ENCODE peak calls at places on chromosomes 12 and 14, in five cellular contexts. G, N, B, M and C are unnamed samples.

GRCh38 chr12:91890742-91891141 is 254.9 kb downstream of the BTG1 start:
- DNase-seq in G (no peak), N (no peak), B (no peak), M (peak), C (no peak)

GRCh38 chr12:9340422-9341259 is 132.4 kb upstream of the PZP start:
- DNase-seq in G (no peak), N (no peak), B (no peak), M (peak), C (no peak)

GRCh38 chr12:12803186-12803585 is 10.0 kb upstream of the DDX47 start:
- DNase-seq in G (no peak), N (peak), B (no peak), M (peak), C (peak)

GRCh38 chr14:97408937-97409860 is 612.0 kb downstream of the VRK1 start:
- DNase-seq in G (no peak), N (no peak), B (no peak), M (no peak), C (no peak)

GRCh38 chr14:70601162-70601561 is 707 bp upstream of the MED6 start:
- DNase-seq in G (no peak), N (no peak), B (no peak), M (peak), C (no peak)

GRCh38 chr14:100340454-100340813 is 17.3 kb downstream of the SLC25A47 start:
- DNase-seq in G (no peak), N (peak), B (no peak), M (no peak), C (no peak)

GRCh38 chr12:4118017-4118510 is 155.5 kb upstream of the CCND2 start:
- DNase-seq in G (no peak), N (peak), B (no peak), M (peak), C (no peak)

GRCh38 chr14:68147331-68147730 is 327.8 kb downstream of the RAD51B start:
- DNase-seq in G (no peak), N (no peak), B (no peak), M (peak), C (no peak)

GRCh38 chr14:99706121-99706900 is 22.2 kb downstream of the CYP46A1 start:
- DNase-seq in G (no peak), N (no peak), B (no peak), M (no peak), C (no peak)

GRCh38 chr12:47808574-47809380 is 10.9 kb downstream of the HDAC7 start:
- DNase-seq in G (no peak), N (no peak), B (no peak), M (no peak), C (no peak)

GRCh38 chr12:27095346-27095745 is 13.0 kb upstream of the C12orf71 start:
- DNase-seq in G (no peak), N (no peak), B (no peak), M (no peak), C (no peak)

GRCh38 chr14:65333926-65334687 is 78.4 kb upstream of the FUT8 start:
- DNase-seq in G (no peak), N (no peak), B (no peak), M (peak), C (no peak)

GRCh38 chr12:75503459-75503858 is 8.0 kb downstream of the KRR1 start:
- DNase-seq in G (no peak), N (no peak), B (no peak), M (no peak), C (no peak)

GRCh38 chr12:99334737-99335136 is 312.8 kb upstream of the GARIN6 start:
- DNase-seq in G (no peak), N (no peak), B (no peak), M (no peak), C (no peak)

GRCh38 chr12:99332936-99333591 is 314.5 kb upstream of the GARIN6 start:
- DNase-seq in G (no peak), N (no peak), B (no peak), M (no peak), C (no peak)
- H3K27ac ChIP-seq in G (no peak), N (no peak), B (no peak), M (no peak), C (no peak)

DNA sequence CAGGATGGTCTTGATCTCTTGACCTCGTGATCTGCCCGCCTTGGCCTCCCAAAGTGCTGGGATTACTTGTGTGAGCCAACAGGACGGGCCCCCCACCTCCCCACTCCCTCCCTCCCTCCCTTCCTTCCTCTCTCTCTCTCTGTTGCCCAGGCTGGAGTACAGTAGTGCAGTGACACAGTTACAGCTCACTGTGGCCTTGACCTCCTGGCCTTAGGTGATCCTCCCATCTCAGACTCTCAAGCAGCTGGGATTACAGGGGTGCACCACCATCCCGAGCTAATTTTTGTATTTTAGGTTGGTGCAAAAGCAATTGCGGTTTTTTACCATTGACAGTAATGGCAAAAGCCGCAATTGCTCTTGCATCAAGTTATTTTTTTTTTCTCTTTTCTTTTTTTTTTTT is 19.2 kb upstream of the ANAPC5 start:
- DNase-seq in G (no peak), N (no peak), B (no peak), M (no peak), C (no peak)
- TF ChIP-seq CTCF in G (no peak), N (no peak), B (no peak), M (no peak), C (no peak)

GRCh38 chr12:62859203-62859799 is 75.6 kb downstream of the PPM1H start:
- DNase-seq in G (no peak), N (no peak), B (no peak), M (no peak), C (no peak)
- H3K27ac ChIP-seq in G (no peak), N (peak), B (no peak), M (no peak), C (peak)

GRCh38 chr14:64234877-64235651 is 59.1 kb downstream of the ESR2 start:
- DNase-seq in G (no peak), N (no peak), B (no peak), M (peak), C (no peak)

GRCh38 chr14:64233791-64234190 is 60.4 kb downstream of the ESR2 start:
- DNase-seq in G (no peak), N (no peak), B (no peak), M (no peak), C (no peak)

GRCh38 chr14:64232944-64233343 is 61.2 kb downstream of the ESR2 start:
- DNase-seq in G (no peak), N (no peak), B (no peak), M (no peak), C (no peak)

GRCh38 chr14:64235652-64236640 is 58.2 kb downstream of the ESR2 start:
- DNase-seq in G (no peak), N (no peak), B (no peak), M (no peak), C (no peak)

GRCh38 chr14:64238049-64238448 is 56.1 kb downstream of the ESR2 start:
- DNase-seq in G (no peak), N (no peak), B (no peak), M (no peak), C (no peak)
- TF ChIP-seq CTCF in G (no peak), N (no peak), B (no peak), M (no peak), C (no peak)

DNA sequence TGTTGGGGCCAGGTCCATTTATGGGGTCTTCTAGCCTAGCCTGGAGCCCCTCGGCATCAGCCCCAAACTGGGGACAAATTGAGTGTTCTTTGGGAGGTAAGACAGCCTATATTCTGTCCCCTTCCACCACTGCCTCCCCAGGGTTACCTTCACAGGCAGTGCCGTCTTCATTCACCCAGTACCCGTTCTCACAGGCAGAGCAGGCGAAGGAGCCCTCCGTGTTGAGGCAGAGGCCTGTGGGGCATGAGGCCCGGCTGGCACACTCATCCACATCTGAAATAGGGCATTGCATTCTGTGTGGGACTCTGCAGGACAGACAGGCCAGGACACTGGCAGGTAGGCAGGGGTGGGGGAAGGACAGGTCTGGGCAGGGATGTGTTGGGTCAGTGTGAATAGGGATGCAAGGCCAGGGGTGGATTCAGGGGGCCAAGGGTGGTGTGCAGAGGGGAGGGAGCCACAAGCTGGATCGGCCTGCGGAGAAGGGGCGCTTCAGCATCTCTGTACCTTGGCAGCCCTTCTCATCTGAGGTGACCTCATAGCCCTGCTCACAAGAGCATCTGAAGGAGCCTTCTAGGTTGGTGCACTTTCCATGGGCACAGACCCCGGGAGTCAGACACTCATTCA is 16.1 kb downstream of the ISCA2 start:
- DNase-seq in G (peak), N (no peak), B (no peak), M (no peak), C (no peak)
- H3K27ac ChIP-seq in G (no peak), N (no peak), B (no peak), M (peak), C (no peak)

DNA sequence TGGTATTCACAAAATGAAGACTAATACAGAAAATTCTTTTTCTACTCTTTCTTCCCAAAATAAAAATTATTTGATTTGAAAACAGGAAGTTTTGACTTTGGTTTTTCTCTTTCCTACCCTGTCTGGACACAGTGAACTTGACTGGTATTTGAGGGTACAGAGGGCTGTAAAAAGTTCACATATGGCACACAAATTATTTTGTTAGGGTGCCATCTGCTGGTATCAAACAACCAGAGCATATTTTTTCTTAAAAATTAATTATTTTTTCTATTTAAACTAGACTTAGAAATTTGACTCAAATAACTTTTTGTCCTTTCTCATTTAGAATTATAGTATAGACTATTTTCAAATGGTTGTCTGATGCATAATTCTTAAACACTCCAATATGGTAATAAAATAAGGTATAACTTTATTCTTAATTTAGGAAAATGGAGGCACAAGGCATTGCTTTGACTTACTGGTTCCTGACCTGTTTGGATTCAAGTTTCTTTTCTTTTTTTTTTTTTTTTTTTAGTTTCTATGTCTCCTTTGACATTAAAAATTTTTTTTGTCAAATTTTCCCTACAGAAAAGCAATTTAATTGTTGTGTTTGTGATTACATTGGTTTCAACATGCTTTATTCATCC is 390.6 kb downstream of the PRKD1 start:
- DNase-seq in G (no peak), N (no peak), B (no peak), M (peak), C (no peak)
- TF ChIP-seq CTCF in G (peak), N (peak), B (no peak), M (peak), C (peak)

GRCh38 chr12:28937196-28937595 is 211.9 kb upstream of the FAR2 start:
- DNase-seq in G (no peak), N (no peak), B (no peak), M (peak), C (no peak)
- H3K27ac ChIP-seq in G (no peak), N (no peak), B (no peak), M (no peak), C (no peak)

GRCh38 chr12:121857322-121858246 is 1.1 kb downstream of the HPD start:
- DNase-seq in G (peak), N (no peak), B (no peak), M (peak), C (no peak)

GRCh38 chr12:121858662-121859572 is at the start of gene HPD:
- DNase-seq in G (peak), N (peak), B (no peak), M (peak), C (peak)

GRCh38 chr12:121860257-121860656 is 1.6 kb upstream of the HPD start:
- DNase-seq in G (peak), N (no peak), B (no peak), M (no peak), C (peak)

GRCh38 chr12:121861549-121862254 is 3.0 kb upstream of the HPD start:
- DNase-seq in G (no peak), N (no peak), B (no peak), M (peak), C (no peak)

DNA sequence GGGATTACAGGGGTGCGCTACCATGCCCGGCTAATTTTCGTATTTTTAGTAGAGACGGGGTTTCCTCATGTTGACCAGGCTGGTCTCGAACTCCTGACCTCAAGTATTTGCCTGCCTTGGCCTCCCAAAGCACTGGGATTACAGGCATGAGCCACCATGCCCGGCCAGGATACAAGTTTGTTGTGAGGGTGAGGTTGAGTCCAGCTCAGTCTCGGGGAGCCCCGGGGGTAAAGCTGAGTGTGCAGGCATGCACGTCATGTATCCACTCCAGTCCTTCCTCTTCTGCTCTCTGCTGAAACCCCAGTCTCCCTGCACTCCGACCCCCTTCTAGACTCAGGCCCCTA is 369 bp downstream of the HPD start:
- DNase-seq in G (no peak), N (no peak), B (no peak), M (no peak), C (no peak)
- TF ChIP-seq CTCF in G (no peak), N (no peak), B (no peak), M (no peak), C (no peak)

DNA sequence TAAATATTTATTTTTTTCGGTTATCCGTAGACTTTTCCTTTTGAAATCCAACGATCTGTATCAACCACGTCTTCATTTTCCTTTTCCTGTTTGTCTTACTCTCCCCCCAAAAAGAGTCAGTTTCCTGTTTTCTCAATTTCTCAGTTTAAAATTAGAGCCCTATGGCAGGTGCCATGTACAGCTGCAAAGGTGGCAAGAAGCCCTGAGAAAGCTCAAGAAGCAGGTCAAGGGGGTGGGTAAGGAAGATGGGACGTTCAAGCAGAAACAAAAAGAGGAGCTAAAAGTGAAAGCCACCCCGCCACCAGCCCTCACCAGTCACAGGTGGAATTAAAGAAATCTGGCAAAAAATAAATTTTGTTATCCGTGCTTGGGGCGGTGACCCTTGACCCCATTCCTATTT is 26.7 kb downstream of the SLC35E3 start:
- DNase-seq in G (no peak), N (no peak), B (no peak), M (no peak), C (no peak)
- H3K27ac ChIP-seq in G (no peak), N (no peak), B (no peak), M (no peak), C (no peak)